ENCODE peak calls at places on chromosomes 13 and 19, in six cellular contexts. M is HepG2, O is GM12878, T is H1, X is K562, F is HCT116. H is an unnamed sample. For H3K4me1, the result is how much of the 10 kb centered on the place peaks cover.

GRCh38 chr13:109584844-109585361 is 201.5 kb downstream of the IRS2 start:
- DNase-seq in M (no peak), F (no peak), T (no peak), O (no peak), X (no peak), H (no peak)

GRCh38 chr19:36987091-36987490 is 71.0 kb downstream of the ZNF568 start:
- DNase-seq in F (no peak), T (no peak), O (no peak), X (no peak), M (no peak), H (no peak)

GRCh38 chr19:10368101-10368803 is 12.1 kb downstream of the TYK2 start:
- DNase-seq in T (no peak), M (no peak), X (no peak), O (no peak), F (no peak), H (no peak)

GRCh38 chr13:22447132-22447886 is 733.5 kb upstream of the SGCG start:
- DNase-seq in T (no peak), O (no peak), F (no peak), M (no peak), X (no peak), H (no peak)

GRCh38 chr19:17616961-17617806 is 61.7 kb downstream of the COLGALT1 start:
- DNase-seq in F (peak), T (no peak), O (no peak), M (peak), X (peak), H (no peak)

GRCh38 chr13:29704648-29705047 is 109.2 kb upstream of the SLC7A1 start:
- DNase-seq in M (no peak), O (no peak), X (no peak), F (no peak), T (no peak), H (no peak)

GRCh38 chr13:24664726-24665409 is 15.3 kb upstream of the ATP12A start:
- DNase-seq in X (no peak), T (no peak), M (no peak), F (no peak), O (no peak), H (no peak)

GRCh38 chr13:24540236-24541126 is 27.9 kb upstream of the PARP4 start:
- DNase-seq in T (peak), M (peak), F (no peak), O (no peak), X (peak), H (no peak)

GRCh38 chr19:12994701-12995595 is at the start of gene NFIX:
- DNase-seq in O (no peak), T (no peak), X (peak), M (peak), F (no peak), H (no peak)

GRCh38 chr13:38674208-38674607 is 12.7 kb upstream of the FREM2 start:
- DNase-seq in X (no peak), T (no peak), M (no peak), O (no peak), F (no peak), H (no peak)

GRCh38 chr19:13938361-13939027 is at the start of gene PODNL1:
- DNase-seq in F (no peak), T (no peak), X (no peak), M (no peak), O (no peak), H (no peak)

GRCh38 chr13:41682001-41682400 is 224.7 kb downstream of the RGCC start:
- DNase-seq in T (no peak), F (no peak), X (no peak), O (no peak), M (no peak), H (no peak)

GRCh38 chr19:18683109-18683954 is at the start of gene CRTC1:
- DNase-seq in F (peak), M (peak), T (peak), X (peak), O (peak), H (peak)

GRCh38 chr19:7681336-7682174 is 922 bp downstream of the TRAPPC5 start:
- DNase-seq in M (peak), T (peak), X (peak), F (peak), O (no peak), H (peak)

GRCh38 chr13:112714772-112715569 is 25.1 kb downstream of the ATP11A start:
- DNase-seq in M (peak), O (no peak), X (no peak), T (no peak), F (no peak), H (no peak)

GRCh38 chr19:15372470-15372869 is 7.1 kb downstream of the AKAP8 start:
- DNase-seq in M (no peak), F (no peak), X (no peak), O (no peak), T (no peak), H (no peak)

GRCh38 chr19:11587973-11588631 is 9.2 kb upstream of the ZNF627 start:
- DNase-seq in O (no peak), T (no peak), M (no peak), X (no peak), F (no peak), H (no peak)

GRCh38 chr13:26499209-26499601 is 58.3 kb upstream of the WASF3 start:
- DNase-seq in T (no peak), X (no peak), F (no peak), M (no peak), O (no peak), H (no peak)

GRCh38 chr19:51124216-51124615 is 490 bp upstream of the SIGLEC9 start:
- DNase-seq in O (no peak), T (no peak), F (no peak), M (no peak), X (no peak), H (no peak)

GRCh38 chr13:39144941-39145533 is 106.8 kb downstream of the NHLRC3 start:
- DNase-seq in M (no peak), T (peak), O (no peak), X (peak), F (peak), H (peak)

GRCh38 chr19:16942583-16942982 is 53.8 kb downstream of the F2RL3 start:
- DNase-seq in T (no peak), M (no peak), X (no peak), F (no peak), O (no peak), H (no peak)

GRCh38 chr19:3932931-3933810 is at the start of gene NMRK2:
- DNase-seq in T (peak), M (no peak), X (peak), O (no peak), F (no peak), H (peak)

GRCh38 chr19:4744451-4745170 is 21.0 kb upstream of the DPP9 start:
- DNase-seq in M (no peak), O (no peak), T (no peak), X (peak), F (no peak), H (no peak)

GRCh38 chr13:40190656-40191100 is 475.8 kb downstream of the FOXO1 start:
- DNase-seq in T (no peak), X (no peak), F (no peak), O (no peak), M (peak), H (no peak)

GRCh38 chr13:49869514-49869913 is 66.6 kb downstream of the SPRYD7 start:
- DNase-seq in F (no peak), X (peak), O (no peak), M (peak), T (peak), H (peak)

GRCh38 chr13:113354831-113355610 is 8.9 kb downstream of the GRTP1 start:
- DNase-seq in M (no peak), O (no peak), F (no peak), T (no peak), X (no peak), H (no peak)

GRCh38 chr13:40247845-40248244 is 418.6 kb downstream of the FOXO1 start:
- DNase-seq in T (no peak), F (no peak), M (no peak), X (no peak), O (no peak), H (no peak)

GRCh38 chr13:100818706-100819105 is 144.1 kb upstream of the TMTC4 start:
- DNase-seq in F (no peak), M (no peak), X (no peak), T (no peak), O (no peak), H (no peak)

GRCh38 chr19:52942371-52943133 is 19.3 kb upstream of the ZNF888 start:
- DNase-seq in T (no peak), M (peak), X (peak), O (peak), F (peak), H (no peak)

DNA sequence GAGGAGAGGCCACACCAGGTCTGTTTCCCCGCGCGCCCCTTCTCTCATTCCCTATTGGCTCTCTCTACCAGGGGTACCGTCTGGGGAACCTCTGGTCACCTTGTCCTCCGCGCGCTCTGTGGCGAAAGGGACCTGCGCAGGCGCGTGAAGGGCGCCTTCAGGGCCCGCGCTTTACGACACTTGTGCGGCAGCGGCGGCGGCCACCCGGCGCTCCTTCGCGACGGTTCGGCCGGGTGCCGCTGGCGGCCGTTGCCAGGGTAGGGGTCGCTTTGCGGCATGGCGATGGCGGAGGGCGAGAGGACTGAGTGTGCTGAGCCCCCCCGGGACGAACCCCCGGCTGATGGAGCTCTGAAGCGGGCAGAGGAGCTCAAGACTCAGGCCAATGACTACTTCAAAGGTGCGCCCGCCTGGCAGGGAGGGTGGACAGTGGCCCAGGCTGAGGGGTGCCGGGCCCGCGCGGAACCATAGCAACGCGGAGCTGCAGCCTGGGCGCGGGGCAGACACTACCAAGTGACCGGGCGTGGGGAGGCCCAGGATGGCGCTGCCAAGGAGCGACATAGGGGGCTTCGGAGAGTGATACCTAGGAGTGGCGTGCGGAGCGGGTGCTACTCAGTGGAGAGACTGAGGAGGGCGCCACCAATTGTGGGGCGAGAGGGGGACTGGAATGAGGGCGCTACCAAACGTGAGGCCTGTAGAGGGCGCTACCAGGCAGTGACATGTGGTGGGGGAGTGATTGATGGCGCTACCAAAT is at the start of gene PPP5C:
- DNase-seq in O (peak), M (peak), T (peak), X (peak), F (peak), H (peak)
- TF ChIP-seq ZNF274 in O (no peak), M (peak), T (no peak), X (no peak), F (no peak), H (no peak)

GRCh38 chr13:99218969-99219368 is 18.3 kb downstream of the UBAC2 start:
- DNase-seq in T (no peak), X (no peak), F (no peak), O (peak), M (no peak), H (no peak)
- H3K4me1 ChIP-seq in T (under half), X (under half), F (under half), O (under half), M (under half), H (under half)

DNA sequence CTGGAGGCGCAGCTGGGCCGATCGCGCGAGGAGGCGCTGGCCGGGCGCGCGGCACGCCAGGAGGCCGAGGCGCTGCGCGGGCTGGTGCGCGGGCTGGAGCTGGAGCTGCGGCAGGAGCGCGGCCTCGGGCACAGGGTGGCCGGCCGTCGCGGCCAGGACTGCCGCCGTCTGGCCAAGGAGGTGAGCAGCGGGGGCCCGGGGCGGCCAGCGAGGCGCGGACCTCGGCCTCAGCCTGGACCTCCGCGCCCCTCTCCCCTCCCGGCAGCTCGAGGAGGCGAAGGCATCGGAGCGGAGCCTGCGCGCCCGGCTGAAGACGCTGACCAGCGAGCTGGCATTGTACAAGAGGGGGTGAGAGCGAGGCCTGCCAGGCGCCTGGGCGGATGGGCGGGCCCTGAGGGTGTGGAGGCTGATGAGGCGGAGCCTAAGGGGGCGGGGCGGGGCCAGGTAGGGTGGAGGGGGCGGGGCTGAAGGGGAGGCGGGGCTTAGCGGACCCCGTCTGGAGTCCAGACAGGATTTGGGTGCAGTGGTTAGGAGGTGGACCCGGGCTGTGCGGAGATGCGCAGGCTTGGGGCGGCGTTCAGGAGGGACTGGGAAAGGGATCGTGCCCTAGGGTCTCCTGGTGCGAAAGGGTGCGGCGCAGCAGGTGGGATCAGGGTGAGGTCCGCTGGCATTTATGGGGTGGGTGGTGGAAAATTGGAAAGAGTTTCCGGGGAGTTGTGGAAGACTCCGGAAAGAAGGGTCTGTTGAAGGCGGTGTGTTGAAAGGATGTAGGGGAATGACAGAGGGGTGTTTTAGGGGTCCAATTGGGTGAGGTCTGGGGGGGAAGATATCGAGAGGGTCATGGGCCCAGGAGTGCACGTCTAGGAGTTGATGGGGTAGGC is 7.5 kb downstream of the PGLYRP1 start:
- DNase-seq in X (no peak), O (no peak), T (peak), F (no peak), M (no peak), H (peak)
- TF ChIP-seq YY1 in X (no peak), O (no peak), T (no peak), F (no peak), M (no peak), H (no peak)

GRCh38 chr13:30900952-30901749 is 4.9 kb upstream of the MEDAG start:
- DNase-seq in O (no peak), F (no peak), X (no peak), M (no peak), T (no peak), H (no peak)

GRCh38 chr13:30898070-30898469 is 8.0 kb upstream of the MEDAG start:
- DNase-seq in M (no peak), F (no peak), T (no peak), O (no peak), X (no peak), H (no peak)

GRCh38 chr13:30898721-30899188 is 7.3 kb upstream of the MEDAG start:
- DNase-seq in X (no peak), F (no peak), T (no peak), O (no peak), M (peak), H (no peak)

GRCh38 chr13:30892966-30893365 is 13.1 kb upstream of the MEDAG start:
- DNase-seq in O (no peak), X (peak), F (peak), T (no peak), M (peak), H (no peak)

GRCh38 chr13:30895773-30896172 is 10.3 kb upstream of the MEDAG start:
- DNase-seq in T (no peak), O (no peak), M (no peak), X (no peak), F (no peak), H (no peak)
- TF ChIP-seq ZNF274 in T (no peak), O (no peak), M (no peak), X (no peak), F (no peak), H (no peak)

DNA sequence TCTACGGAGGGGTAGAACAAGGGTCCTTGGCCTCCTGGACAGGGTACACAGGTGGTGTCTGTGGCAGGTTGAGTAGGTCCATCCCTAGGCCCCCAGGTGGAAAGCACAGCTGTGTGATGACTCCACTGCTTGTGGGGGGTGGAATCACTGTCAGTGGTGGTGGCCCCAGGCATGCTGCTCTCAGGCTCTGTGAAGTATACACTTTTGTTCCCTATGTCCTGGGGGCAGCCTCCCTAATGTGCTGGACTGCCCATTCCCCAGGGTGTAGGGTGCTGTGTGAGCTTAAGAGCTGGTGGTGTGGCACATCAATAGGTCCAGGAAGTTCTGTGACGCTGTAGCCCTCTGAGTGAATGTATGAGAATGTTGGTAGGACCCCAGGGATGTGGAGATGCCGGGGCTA is 197.2 kb upstream of the SLC10A2 start:
- DNase-seq in O (no peak), X (no peak), F (no peak), M (no peak), T (no peak), H (no peak)
- H3K4me1 ChIP-seq in O (under half), X (under half), F (under half), M (under half), T (under half), H (under half)

GRCh38 chr19:33726756-33727155 is 69.9 kb upstream of the KCTD15 start:
- DNase-seq in T (no peak), F (no peak), O (no peak), X (no peak), M (no peak), H (no peak)
- TF ChIP-seq YY1 in T (no peak), F (no peak), O (no peak), X (no peak), M (no peak), H (no peak)

H was measured in NT2/D1.